ENCODE peak calls at places on chromosome 10, in ten cellular contexts. One of them, this sample, is unnamed.

GRCh38 chr10:43060291-43060690 is 16.6 kb upstream of the RET start:
- DNase-seq in activated CD4-positive, alpha-beta T cell treated with anti-CD3 and anti-CD28 coated beads, Interleukin-2, amount 50 U/mL, for 4 hours: no peak
- DNase-seq in NCI-H82: no peak
- DNase-seq in neuronal stem cell: no peak
- DNase-seq in stimulated activated CD4-positive, alpha-beta T cell treated with anti-CD3 and anti-CD28 coated beads, Interleukin-1b, Interleukin-23, amount 100 ng/mL, for 4 hours: no peak
- DNase-seq in GM03348: no peak
- DNase-seq in CMK: no peak
- DNase-seq in aorta: peak
- DNase-seq in fibroblast of pulmonary artery: no peak
- DNase-seq in left colon: peak
- DNase-seq in this sample: no peak

GRCh38 chr10:12471135-12471534 is 121.8 kb downstream of the CAMK1D start:
- DNase-seq in activated CD4-positive, alpha-beta T cell treated with anti-CD3 and anti-CD28 coated beads, Interleukin-2, amount 50 U/mL, for 4 hours: no peak
- DNase-seq in NCI-H82: no peak
- DNase-seq in neuronal stem cell: no peak
- DNase-seq in stimulated activated CD4-positive, alpha-beta T cell treated with anti-CD3 and anti-CD28 coated beads, Interleukin-1b, Interleukin-23, amount 100 ng/mL, for 4 hours: no peak
- DNase-seq in GM03348: no peak
- DNase-seq in CMK: no peak
- DNase-seq in aorta: no peak
- DNase-seq in fibroblast of pulmonary artery: no peak
- DNase-seq in left colon: peak
- DNase-seq in this sample: no peak

GRCh38 chr10:108521827-108522503 is 1357.5 kb upstream of the SORCS1 start:
- DNase-seq in activated CD4-positive, alpha-beta T cell treated with anti-CD3 and anti-CD28 coated beads, Interleukin-2, amount 50 U/mL, for 4 hours: no peak
- DNase-seq in NCI-H82: no peak
- DNase-seq in neuronal stem cell: no peak
- DNase-seq in stimulated activated CD4-positive, alpha-beta T cell treated with anti-CD3 and anti-CD28 coated beads, Interleukin-1b, Interleukin-23, amount 100 ng/mL, for 4 hours: no peak
- DNase-seq in GM03348: no peak
- DNase-seq in CMK: no peak
- DNase-seq in aorta: no peak
- DNase-seq in fibroblast of pulmonary artery: no peak
- DNase-seq in left colon: no peak
- DNase-seq in this sample: no peak

GRCh38 chr10:130137077-130137448 is 872 bp downstream of the GLRX3 start:
- DNase-seq in activated CD4-positive, alpha-beta T cell treated with anti-CD3 and anti-CD28 coated beads, Interleukin-2, amount 50 U/mL, for 4 hours: no peak
- DNase-seq in NCI-H82: peak
- DNase-seq in neuronal stem cell: peak
- DNase-seq in stimulated activated CD4-positive, alpha-beta T cell treated with anti-CD3 and anti-CD28 coated beads, Interleukin-1b, Interleukin-23, amount 100 ng/mL, for 4 hours: no peak
- DNase-seq in GM03348: peak
- DNase-seq in CMK: no peak
- DNase-seq in aorta: no peak
- DNase-seq in fibroblast of pulmonary artery: peak
- DNase-seq in left colon: no peak
- DNase-seq in this sample: peak

GRCh38 chr10:12938271-12938670 is 63.2 kb downstream of the CCDC3 start:
- DNase-seq in activated CD4-positive, alpha-beta T cell treated with anti-CD3 and anti-CD28 coated beads, Interleukin-2, amount 50 U/mL, for 4 hours: no peak
- DNase-seq in NCI-H82: no peak
- DNase-seq in neuronal stem cell: no peak
- DNase-seq in stimulated activated CD4-positive, alpha-beta T cell treated with anti-CD3 and anti-CD28 coated beads, Interleukin-1b, Interleukin-23, amount 100 ng/mL, for 4 hours: no peak
- DNase-seq in GM03348: no peak
- DNase-seq in CMK: no peak
- DNase-seq in aorta: no peak
- DNase-seq in fibroblast of pulmonary artery: no peak
- DNase-seq in left colon: no peak
- DNase-seq in this sample: no peak

GRCh38 chr10:59099536-59099935 is 76.9 kb upstream of the PHYHIPL start:
- DNase-seq in activated CD4-positive, alpha-beta T cell treated with anti-CD3 and anti-CD28 coated beads, Interleukin-2, amount 50 U/mL, for 4 hours: no peak
- DNase-seq in NCI-H82: no peak
- DNase-seq in neuronal stem cell: no peak
- DNase-seq in stimulated activated CD4-positive, alpha-beta T cell treated with anti-CD3 and anti-CD28 coated beads, Interleukin-1b, Interleukin-23, amount 100 ng/mL, for 4 hours: no peak
- DNase-seq in GM03348: peak
- DNase-seq in CMK: no peak
- DNase-seq in aorta: no peak
- DNase-seq in fibroblast of pulmonary artery: no peak
- DNase-seq in left colon: no peak
- DNase-seq in this sample: no peak

GRCh38 chr10:18713077-18713476 is 53.8 kb downstream of the ARL5B start:
- DNase-seq in activated CD4-positive, alpha-beta T cell treated with anti-CD3 and anti-CD28 coated beads, Interleukin-2, amount 50 U/mL, for 4 hours: no peak
- DNase-seq in NCI-H82: no peak
- DNase-seq in neuronal stem cell: no peak
- DNase-seq in stimulated activated CD4-positive, alpha-beta T cell treated with anti-CD3 and anti-CD28 coated beads, Interleukin-1b, Interleukin-23, amount 100 ng/mL, for 4 hours: no peak
- DNase-seq in GM03348: peak
- DNase-seq in CMK: no peak
- DNase-seq in aorta: no peak
- DNase-seq in fibroblast of pulmonary artery: peak
- DNase-seq in left colon: no peak
- DNase-seq in this sample: no peak

GRCh38 chr10:26799342-26799741 is 61.4 kb downstream of the ABI1 start:
- DNase-seq in activated CD4-positive, alpha-beta T cell treated with anti-CD3 and anti-CD28 coated beads, Interleukin-2, amount 50 U/mL, for 4 hours: no peak
- DNase-seq in NCI-H82: no peak
- DNase-seq in neuronal stem cell: no peak
- DNase-seq in stimulated activated CD4-positive, alpha-beta T cell treated with anti-CD3 and anti-CD28 coated beads, Interleukin-1b, Interleukin-23, amount 100 ng/mL, for 4 hours: no peak
- DNase-seq in GM03348: no peak
- DNase-seq in CMK: no peak
- DNase-seq in aorta: no peak
- DNase-seq in fibroblast of pulmonary artery: no peak
- DNase-seq in left colon: no peak
- DNase-seq in this sample: no peak